ENCODE peak calls at places on chromosomes 11 and 22, in six cellular contexts. F, J, E, M, U and R are unnamed samples.

GRCh38 chr11:133064152-133064877 is 468.0 kb downstream of the OPCML start:
- DNase-seq in M (peak), E (no peak), F (no peak), U (peak), J (peak), R (peak)

GRCh38 chr22:27139935-27140493 is 482.6 kb downstream of the MIAT start:
- DNase-seq in E (no peak), U (no peak), J (no peak), M (peak), F (no peak), R (peak)

GRCh38 chr11:122721964-122722266 is 66.4 kb downstream of the UBASH3B start:
- DNase-seq in F (peak), M (peak), U (no peak), E (peak), J (no peak), R (no peak)

GRCh38 chr11:77136074-77136473 is 8.0 kb downstream of the MYO7A start:
- DNase-seq in M (peak), F (peak), J (no peak), E (no peak), U (no peak), R (no peak)

GRCh38 chr11:126638663-126639062 is 283.2 kb downstream of the ST3GAL4 start:
- DNase-seq in J (no peak), M (peak), U (no peak), F (no peak), E (no peak), R (no peak)

GRCh38 chr11:18657696-18658095 is 23.6 kb upstream of the SPTY2D1 start:
- DNase-seq in E (no peak), J (no peak), F (no peak), U (no peak), M (no peak), R (no peak)

GRCh38 chr11:101091781-101092180 is 37.8 kb downstream of the PGR start:
- DNase-seq in E (no peak), F (peak), U (no peak), M (no peak), J (no peak), R (no peak)

GRCh38 chr22:28031383-28031922 is 112.4 kb upstream of the PITPNB start:
- DNase-seq in U (no peak), F (no peak), J (no peak), E (no peak), M (no peak), R (no peak)

GRCh38 chr11:134854391-134854991 is 442.4 kb upstream of the B3GAT1 start:
- DNase-seq in E (no peak), F (no peak), M (no peak), U (no peak), J (no peak), R (no peak)

GRCh38 chr11:8732748-8733241 is 50.2 kb downstream of the RPL27A start:
- DNase-seq in F (peak), E (no peak), M (peak), U (peak), J (no peak), R (peak)

GRCh38 chr22:21651521-21652009 is 9.5 kb downstream of the SDF2L1 start:
- DNase-seq in J (no peak), E (no peak), M (no peak), F (peak), U (no peak), R (no peak)

GRCh38 chr22:21650823-21651520 is 8.9 kb downstream of the SDF2L1 start:
- DNase-seq in M (no peak), F (no peak), U (no peak), J (no peak), E (no peak), R (no peak)

GRCh38 chr22:21652547-21653545 is 10.7 kb downstream of the SDF2L1 start:
- DNase-seq in E (no peak), F (no peak), J (no peak), U (no peak), M (no peak), R (no peak)

GRCh38 chr22:21652010-21652546 is 10.0 kb downstream of the SDF2L1 start:
- DNase-seq in J (peak), M (peak), E (peak), F (peak), U (peak), R (peak)

DNA sequence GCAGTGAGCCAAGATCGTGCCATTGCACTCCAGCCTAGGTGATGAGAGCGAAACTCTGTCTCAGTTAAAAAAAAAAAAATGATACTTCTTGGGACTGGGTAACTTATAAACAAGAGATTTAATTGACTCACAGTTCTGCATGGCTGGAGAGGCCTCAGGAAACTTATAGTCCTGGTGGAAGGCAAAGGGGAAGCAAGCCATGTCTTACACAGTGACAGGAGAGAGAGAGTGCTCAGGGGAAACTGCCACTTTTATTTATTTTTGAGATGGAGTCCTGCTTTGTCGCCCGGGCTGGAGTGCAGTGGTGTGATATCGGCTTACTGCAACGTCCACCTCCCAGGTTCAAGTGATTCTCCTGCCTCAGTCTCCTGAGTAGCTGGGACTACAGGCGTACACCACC is 8.2 kb downstream of the SDF2L1 start:
- DNase-seq in U (no peak), J (no peak), F (no peak), M (no peak), E (no peak), R (no peak)
- H3K4me3 ChIP-seq in U (no peak), J (no peak), F (no peak), M (no peak), E (no peak), R (no peak)

GRCh38 chr22:34410111-34410510 is 489.8 kb upstream of the LARGE1 start:
- DNase-seq in U (no peak), F (no peak), E (no peak), J (no peak), M (no peak), R (no peak)

GRCh38 chr22:34416321-34416900 is 496.1 kb upstream of the LARGE1 start:
- DNase-seq in U (no peak), E (no peak), M (no peak), F (no peak), J (no peak), R (no peak)

DNA sequence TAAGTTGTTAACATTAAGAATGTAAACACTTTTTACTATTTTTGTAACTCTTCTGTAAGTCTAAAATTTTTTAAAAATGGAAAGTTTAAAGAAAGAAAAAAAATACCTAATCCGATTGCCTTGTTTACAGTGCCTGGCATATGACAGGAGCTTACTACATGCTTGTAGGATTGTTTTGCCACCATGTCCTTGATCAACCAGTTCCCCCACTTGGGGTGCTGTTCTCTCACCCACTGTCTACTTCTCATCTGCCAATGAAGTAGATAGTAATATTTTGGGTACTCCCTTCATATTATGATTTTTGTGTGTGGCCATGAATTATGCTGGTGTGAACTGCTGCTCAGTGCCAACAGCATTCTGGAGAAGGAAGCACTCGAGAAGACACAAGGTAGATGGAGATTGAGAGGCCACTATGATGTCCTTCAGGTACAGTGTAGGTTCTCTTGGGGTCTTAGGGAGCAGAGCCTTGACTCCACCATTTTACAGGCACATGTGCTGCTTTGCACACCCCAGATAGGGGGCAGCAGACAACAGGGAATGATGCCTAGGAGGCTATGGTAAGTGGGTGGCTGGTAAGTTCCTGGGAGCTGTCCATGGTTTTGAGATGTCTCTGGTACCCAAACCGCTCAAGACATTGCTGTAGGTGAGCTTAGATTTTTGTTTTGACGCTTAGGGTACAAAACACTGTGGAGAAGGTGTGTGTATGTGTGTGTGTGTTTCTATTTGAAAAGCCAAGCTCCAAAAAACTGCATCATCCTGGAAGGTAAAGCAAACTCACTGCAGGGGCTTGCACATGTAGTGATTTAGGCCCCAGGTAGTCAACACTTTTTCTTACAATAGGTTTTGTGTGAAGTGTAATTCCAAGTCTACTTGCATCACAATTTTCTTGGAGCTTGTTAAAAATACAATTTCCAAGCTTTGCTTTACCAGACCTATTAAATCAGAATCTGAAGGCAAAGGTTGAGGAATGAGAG is 494.5 kb upstream of the LARGE1 start:
- DNase-seq in U (no peak), F (peak), J (no peak), M (peak), E (peak), R (no peak)
- TF ChIP-seq CTCF in U (peak), F (peak), J (peak), M (no peak), E (peak), R (no peak)

GRCh38 chr11:119148855-119149370 is at the start of gene ABCG4:
- DNase-seq in J (peak), M (no peak), U (peak), F (peak), E (no peak), R (no peak)
- H3K4me3 ChIP-seq in J (peak), M (peak), U (peak), F (peak), E (peak), R (peak)

GRCh38 chr11:27008811-27009535 is 15.1 kb downstream of the FIBIN start:
- DNase-seq in M (no peak), F (no peak), E (no peak), J (no peak), U (no peak), R (no peak)
- TF ChIP-seq CTCF in M (no peak), F (no peak), E (no peak), J (no peak), U (no peak), R (no peak)

GRCh38 chr11:35424157-35424945 is 5.0 kb upstream of the SLC1A2 start:
- DNase-seq in M (peak), E (no peak), J (no peak), F (no peak), U (no peak), R (no peak)

GRCh38 chr11:35419713-35420333 is 465 bp upstream of the SLC1A2 start:
- DNase-seq in J (peak), U (peak), M (no peak), F (no peak), E (no peak), R (no peak)

GRCh38 chr11:35418847-35419712 is at the start of gene SLC1A2:
- DNase-seq in U (no peak), E (no peak), J (peak), F (no peak), M (peak), R (no peak)

GRCh38 chr11:35418282-35418846 is 994 bp downstream of the SLC1A2 start:
- DNase-seq in J (peak), U (no peak), E (no peak), F (no peak), M (peak), R (no peak)

DNA sequence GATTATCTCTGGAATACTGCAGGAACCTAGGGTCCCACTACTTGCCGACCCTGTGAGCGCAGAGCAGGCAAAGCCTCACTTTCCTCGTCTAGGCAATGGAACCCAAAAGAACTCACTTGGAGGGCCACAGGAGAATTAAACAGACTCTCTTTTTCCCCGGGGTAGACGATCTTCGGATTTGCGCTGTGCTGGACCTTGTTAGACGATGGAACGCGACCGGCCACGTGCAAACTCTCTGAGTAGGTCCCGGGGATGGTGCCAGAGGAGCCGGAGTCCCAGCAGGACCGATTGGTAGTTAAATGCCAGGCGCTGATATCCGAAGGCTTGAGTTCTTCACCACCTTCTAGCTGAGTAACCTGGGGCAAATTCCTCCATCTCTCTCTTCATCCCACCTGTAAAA is 1.0 kb upstream of the SLC1A2 start:
- DNase-seq in J (peak), F (no peak), E (no peak), U (no peak), M (peak), R (no peak)
- H3K4me3 ChIP-seq in J (peak), F (no peak), E (no peak), U (peak), M (peak), R (no peak)

GRCh38 chr22:41271787-41272186 is 14.2 kb downstream of the RANGAP1 start:
- DNase-seq in M (no peak), U (no peak), J (no peak), F (no peak), E (no peak), R (no peak)
- TF ChIP-seq CTCF in M (no peak), U (no peak), J (no peak), F (no peak), E (no peak), R (no peak)

GRCh38 chr22:30263883-30264282 is 2.8 kb downstream of the OSM start:
- DNase-seq in M (no peak), U (no peak), F (no peak), J (no peak), E (no peak), R (no peak)

GRCh38 chr22:30262917-30263741 is 3.5 kb downstream of the OSM start:
- DNase-seq in J (peak), M (peak), U (peak), E (no peak), F (peak), R (peak)

GRCh38 chr22:30266445-30267381 is at the start of gene OSM:
- DNase-seq in M (no peak), J (peak), U (peak), E (no peak), F (no peak), R (peak)

GRCh38 chr22:30265851-30266444 is 703 bp downstream of the OSM start:
- DNase-seq in J (peak), E (no peak), M (no peak), F (no peak), U (peak), R (no peak)

GRCh38 chr22:30265131-30265720 is 1.4 kb downstream of the OSM start:
- DNase-seq in U (no peak), F (no peak), E (no peak), J (no peak), M (no peak), R (no peak)
- H3K4me3 ChIP-seq in U (no peak), F (no peak), E (no peak), J (peak), M (no peak), R (no peak)

GRCh38 chr11:85854212-85854556 is 999 bp upstream of the CCDC83 start:
- DNase-seq in J (no peak), U (no peak), E (no peak), M (no peak), F (no peak), R (no peak)

GRCh38 chr11:85857098-85857497 is 1.9 kb downstream of the CCDC83 start:
- DNase-seq in F (no peak), U (no peak), J (no peak), M (no peak), E (no peak), R (no peak)

GRCh38 chr11:85855341-85855656 is at the start of gene CCDC83:
- DNase-seq in E (no peak), J (no peak), U (no peak), M (no peak), F (no peak), R (no peak)

GRCh38 chr11:85854557-85855340 is 434 bp upstream of the CCDC83 start:
- DNase-seq in J (peak), U (peak), E (peak), F (peak), M (peak), R (peak)
- TF ChIP-seq CTCF in J (peak), U (peak), E (peak), F (peak), M (peak), R (peak)